ENCODE peak calls at places on chromosomes 13 and 19, in seven cellular contexts. One of them, this sample, is unnamed.

GRCh38 chr19:5397804-5398692 is 57.2 kb upstream of the ZNRF4 start:
- DNase-seq in heart left ventricle: no peak
- DNase-seq in fibroblast of mammary gland: no peak
- DNase-seq in esophagus muscularis mucosa: no peak
- DNase-seq in breast epithelium: no peak
- DNase-seq in AG09319: no peak
- DNase-seq in right atrium auricular region: no peak
- DNase-seq in this sample: no peak

GRCh38 chr13:43193789-43194188 is 170.4 kb downstream of the DNAJC15 start:
- DNase-seq in heart left ventricle: no peak
- DNase-seq in fibroblast of mammary gland: no peak
- DNase-seq in esophagus muscularis mucosa: no peak
- DNase-seq in breast epithelium: no peak
- DNase-seq in AG09319: no peak
- DNase-seq in right atrium auricular region: no peak
- DNase-seq in this sample: no peak

GRCh38 chr13:106533101-106533939 is 2.1 kb downstream of the EFNB2 start:
- DNase-seq in heart left ventricle: peak
- DNase-seq in fibroblast of mammary gland: peak
- DNase-seq in esophagus muscularis mucosa: no peak
- DNase-seq in breast epithelium: peak
- DNase-seq in AG09319: peak
- DNase-seq in right atrium auricular region: peak
- DNase-seq in this sample: no peak

GRCh38 chr19:40150170-40150569 is 41.1 kb upstream of the MAP3K10 start:
- DNase-seq in heart left ventricle: no peak
- DNase-seq in fibroblast of mammary gland: peak
- DNase-seq in esophagus muscularis mucosa: no peak
- DNase-seq in breast epithelium: no peak
- DNase-seq in AG09319: peak
- DNase-seq in right atrium auricular region: no peak
- DNase-seq in this sample: peak

GRCh38 chr19:11577451-11578341 is at the start of gene ACP5:
- DNase-seq in heart left ventricle: no peak
- DNase-seq in fibroblast of mammary gland: peak
- DNase-seq in esophagus muscularis mucosa: no peak
- DNase-seq in breast epithelium: no peak
- DNase-seq in AG09319: no peak
- DNase-seq in right atrium auricular region: no peak
- DNase-seq in this sample: no peak

GRCh38 chr19:55069137-55069858 is 6.3 kb upstream of the RDH13 start:
- DNase-seq in heart left ventricle: no peak
- DNase-seq in fibroblast of mammary gland: peak
- DNase-seq in esophagus muscularis mucosa: no peak
- DNase-seq in breast epithelium: peak
- DNase-seq in AG09319: no peak
- DNase-seq in right atrium auricular region: no peak
- DNase-seq in this sample: no peak

GRCh38 chr19:41452584-41453275 is 9.8 kb downstream of the ERICH4 start:
- DNase-seq in heart left ventricle: no peak
- DNase-seq in fibroblast of mammary gland: no peak
- DNase-seq in esophagus muscularis mucosa: no peak
- DNase-seq in breast epithelium: no peak
- DNase-seq in AG09319: no peak
- DNase-seq in right atrium auricular region: no peak
- DNase-seq in this sample: no peak

GRCh38 chr13:73341748-73342147 is 282.9 kb downstream of the KLF5 start:
- DNase-seq in heart left ventricle: no peak
- DNase-seq in fibroblast of mammary gland: peak
- DNase-seq in esophagus muscularis mucosa: no peak
- DNase-seq in breast epithelium: no peak
- DNase-seq in AG09319: no peak
- DNase-seq in right atrium auricular region: no peak
- DNase-seq in this sample: no peak

GRCh38 chr19:49441210-49441959 is at the start of gene SLC17A7:
- DNase-seq in heart left ventricle: peak
- DNase-seq in fibroblast of mammary gland: no peak
- DNase-seq in esophagus muscularis mucosa: no peak
- DNase-seq in breast epithelium: no peak
- DNase-seq in AG09319: no peak
- DNase-seq in right atrium auricular region: peak
- DNase-seq in this sample: no peak

GRCh38 chr13:37225414-37226047 is 120.1 kb upstream of the CSNK1A1L start:
- DNase-seq in heart left ventricle: no peak
- DNase-seq in fibroblast of mammary gland: peak
- DNase-seq in esophagus muscularis mucosa: no peak
- DNase-seq in breast epithelium: no peak
- DNase-seq in AG09319: no peak
- DNase-seq in right atrium auricular region: no peak
- DNase-seq in this sample: no peak

GRCh38 chr13:31629085-31629785 is 110.1 kb upstream of the RXFP2 start:
- DNase-seq in heart left ventricle: no peak
- DNase-seq in fibroblast of mammary gland: peak
- DNase-seq in esophagus muscularis mucosa: no peak
- DNase-seq in breast epithelium: no peak
- DNase-seq in AG09319: no peak
- DNase-seq in right atrium auricular region: no peak
- DNase-seq in this sample: no peak

GRCh38 chr19:5364674-5365073 is 24.1 kb upstream of the PTPRS start:
- DNase-seq in heart left ventricle: no peak
- DNase-seq in fibroblast of mammary gland: no peak
- DNase-seq in esophagus muscularis mucosa: no peak
- DNase-seq in breast epithelium: no peak
- DNase-seq in AG09319: no peak
- DNase-seq in right atrium auricular region: no peak
- DNase-seq in this sample: no peak

GRCh38 chr19:3340340-3340739 is 26.0 kb upstream of the NFIC start:
- DNase-seq in heart left ventricle: no peak
- DNase-seq in fibroblast of mammary gland: no peak
- DNase-seq in esophagus muscularis mucosa: no peak
- DNase-seq in breast epithelium: no peak
- DNase-seq in AG09319: no peak
- DNase-seq in right atrium auricular region: no peak
- DNase-seq in this sample: no peak

GRCh38 chr19:41223431-41224234 is 4.6 kb downstream of the AXL start:
- DNase-seq in heart left ventricle: no peak
- DNase-seq in fibroblast of mammary gland: peak
- DNase-seq in esophagus muscularis mucosa: no peak
- DNase-seq in breast epithelium: no peak
- DNase-seq in AG09319: no peak
- DNase-seq in right atrium auricular region: no peak
- DNase-seq in this sample: no peak

GRCh38 chr13:98571955-98572662 is 4.8 kb downstream of the STK24 start:
- DNase-seq in heart left ventricle: no peak
- DNase-seq in fibroblast of mammary gland: peak
- DNase-seq in esophagus muscularis mucosa: no peak
- DNase-seq in breast epithelium: no peak
- DNase-seq in AG09319: peak
- DNase-seq in right atrium auricular region: no peak
- DNase-seq in this sample: no peak

DNA sequence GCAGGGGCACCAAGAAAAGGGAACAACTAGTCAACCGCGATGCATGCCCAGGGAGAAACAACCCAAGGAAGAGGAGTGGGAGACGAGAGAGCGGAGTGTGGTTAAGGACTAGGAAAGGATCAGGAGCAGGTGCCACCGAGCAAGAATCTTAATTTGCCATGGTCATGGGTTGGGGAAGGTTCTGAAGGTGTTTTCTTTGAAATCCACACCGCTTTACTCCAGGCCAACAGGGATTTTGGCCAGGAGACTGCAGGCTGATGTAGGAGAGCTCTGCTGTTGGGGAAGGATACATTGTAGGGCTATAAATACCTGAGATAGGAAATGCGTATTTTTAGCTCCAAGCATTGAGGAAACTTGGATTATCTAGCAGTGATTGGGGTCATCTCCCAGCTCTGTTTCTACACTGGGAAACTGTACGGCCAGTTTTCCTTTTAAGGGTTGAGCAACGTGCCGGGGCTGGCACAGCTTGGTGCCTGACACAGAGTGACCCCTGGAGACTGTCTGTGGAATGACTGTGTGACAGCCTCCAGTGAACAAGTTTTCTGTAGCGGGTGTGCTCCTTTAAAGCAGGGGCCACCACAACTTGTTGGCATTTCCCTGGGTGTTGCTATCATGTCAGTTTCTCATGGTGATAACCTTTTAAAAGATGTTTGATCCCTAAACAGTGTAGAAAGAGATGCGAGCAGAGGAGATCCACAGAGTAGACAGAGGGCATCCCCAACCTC is 34.2 kb downstream of the ZNF536 start:
- DNase-seq in heart left ventricle: no peak
- DNase-seq in fibroblast of mammary gland: no peak
- DNase-seq in esophagus muscularis mucosa: peak
- DNase-seq in breast epithelium: no peak
- DNase-seq in AG09319: no peak
- DNase-seq in right atrium auricular region: no peak
- DNase-seq in this sample: no peak
- TF ChIP-seq CTCF in heart left ventricle: peak
- TF ChIP-seq CTCF in fibroblast of mammary gland: no peak
- TF ChIP-seq CTCF in esophagus muscularis mucosa: peak
- TF ChIP-seq CTCF in breast epithelium: no peak
- TF ChIP-seq CTCF in AG09319: peak
- TF ChIP-seq CTCF in right atrium auricular region: peak
- TF ChIP-seq CTCF in this sample: no peak

DNA sequence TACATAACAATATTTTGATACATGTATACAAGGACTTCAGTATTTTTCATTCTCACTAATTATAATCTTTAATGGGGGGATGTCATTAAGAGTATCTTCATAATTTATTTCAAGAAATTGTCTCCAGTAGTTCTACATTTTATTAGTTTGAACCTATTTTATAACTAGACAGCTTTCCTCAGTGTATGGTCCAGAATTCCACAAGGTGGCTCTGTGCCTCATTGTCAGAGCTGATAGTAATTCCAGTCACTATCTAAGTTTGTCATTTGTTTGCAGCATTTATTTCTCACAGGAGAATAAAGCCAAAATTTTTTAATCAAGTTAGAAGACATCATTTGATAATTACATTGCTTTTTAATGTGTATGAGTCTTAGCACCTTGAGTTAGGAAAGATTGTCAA is 1633.0 kb upstream of the PCDH20 start:
- DNase-seq in heart left ventricle: no peak
- DNase-seq in fibroblast of mammary gland: no peak
- DNase-seq in esophagus muscularis mucosa: no peak
- DNase-seq in breast epithelium: no peak
- DNase-seq in AG09319: no peak
- DNase-seq in right atrium auricular region: no peak
- DNase-seq in this sample: no peak
- TF ChIP-seq CTCF in heart left ventricle: no peak
- TF ChIP-seq CTCF in fibroblast of mammary gland: peak
- TF ChIP-seq CTCF in esophagus muscularis mucosa: no peak
- TF ChIP-seq CTCF in breast epithelium: no peak
- TF ChIP-seq CTCF in AG09319: peak
- TF ChIP-seq CTCF in right atrium auricular region: no peak
- TF ChIP-seq CTCF in this sample: no peak

GRCh38 chr13:20492036-20492435 is 33.6 kb downstream of the CRYL1 start:
- DNase-seq in heart left ventricle: no peak
- DNase-seq in fibroblast of mammary gland: peak
- DNase-seq in esophagus muscularis mucosa: no peak
- DNase-seq in breast epithelium: no peak
- DNase-seq in AG09319: no peak
- DNase-seq in right atrium auricular region: no peak
- DNase-seq in this sample: no peak

GRCh38 chr13:20495087-20496023 is 30.3 kb downstream of the CRYL1 start:
- DNase-seq in heart left ventricle: peak
- DNase-seq in fibroblast of mammary gland: peak
- DNase-seq in esophagus muscularis mucosa: no peak
- DNase-seq in breast epithelium: no peak
- DNase-seq in AG09319: peak
- DNase-seq in right atrium auricular region: peak
- DNase-seq in this sample: no peak

GRCh38 chr13:20489185-20489820 is 36.4 kb downstream of the CRYL1 start:
- DNase-seq in heart left ventricle: peak
- DNase-seq in fibroblast of mammary gland: peak
- DNase-seq in esophagus muscularis mucosa: no peak
- DNase-seq in breast epithelium: no peak
- DNase-seq in AG09319: no peak
- DNase-seq in right atrium auricular region: no peak
- DNase-seq in this sample: no peak

GRCh38 chr13:20494656-20495055 is 31.0 kb downstream of the CRYL1 start:
- DNase-seq in heart left ventricle: no peak
- DNase-seq in fibroblast of mammary gland: no peak
- DNase-seq in esophagus muscularis mucosa: no peak
- DNase-seq in breast epithelium: no peak
- DNase-seq in AG09319: no peak
- DNase-seq in right atrium auricular region: no peak
- DNase-seq in this sample: no peak

GRCh38 chr13:20492641-20493040 is 33.0 kb downstream of the CRYL1 start:
- DNase-seq in heart left ventricle: no peak
- DNase-seq in fibroblast of mammary gland: peak
- DNase-seq in esophagus muscularis mucosa: no peak
- DNase-seq in breast epithelium: no peak
- DNase-seq in AG09319: peak
- DNase-seq in right atrium auricular region: no peak
- DNase-seq in this sample: no peak
- TF ChIP-seq CTCF in heart left ventricle: no peak
- TF ChIP-seq CTCF in fibroblast of mammary gland: no peak
- TF ChIP-seq CTCF in esophagus muscularis mucosa: peak
- TF ChIP-seq CTCF in breast epithelium: no peak
- TF ChIP-seq CTCF in AG09319: peak
- TF ChIP-seq CTCF in right atrium auricular region: peak
- TF ChIP-seq CTCF in this sample: no peak

DNA sequence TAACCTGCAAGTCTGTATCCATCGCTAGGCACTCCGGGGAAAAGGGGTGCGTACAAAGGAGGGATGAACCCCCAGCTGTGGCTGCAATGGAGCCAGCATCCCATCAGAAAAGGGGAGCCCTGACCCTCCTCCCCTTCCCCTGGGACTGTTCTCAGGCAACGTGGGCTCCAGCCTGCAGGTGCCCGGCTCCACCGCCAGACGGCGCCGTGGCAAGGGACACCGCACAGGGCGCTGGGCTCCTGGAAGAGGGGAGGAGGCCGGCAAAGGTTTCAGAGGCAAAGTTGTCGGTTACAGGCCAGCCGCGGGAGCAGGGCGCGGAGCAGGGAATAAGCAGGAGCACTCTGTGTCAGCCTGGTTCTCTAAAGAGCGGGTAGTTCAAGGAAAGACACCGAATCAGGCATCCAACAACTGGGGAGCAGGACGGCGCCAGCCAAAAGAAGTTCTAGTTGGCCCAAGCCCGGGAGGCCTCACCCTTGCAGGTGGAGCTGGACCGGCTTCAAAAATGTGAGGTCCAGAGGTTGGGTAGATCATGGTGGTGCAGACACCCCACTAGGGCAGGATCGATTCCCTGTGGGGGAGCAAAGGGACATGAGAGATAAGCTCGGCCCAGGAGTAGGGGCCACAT is 53.0 kb upstream of the ATP12A start:
- DNase-seq in heart left ventricle: no peak
- DNase-seq in fibroblast of mammary gland: peak
- DNase-seq in esophagus muscularis mucosa: no peak
- DNase-seq in breast epithelium: no peak
- DNase-seq in AG09319: no peak
- DNase-seq in right atrium auricular region: no peak
- DNase-seq in this sample: no peak
- TF ChIP-seq CTCF in heart left ventricle: peak
- TF ChIP-seq CTCF in fibroblast of mammary gland: peak
- TF ChIP-seq CTCF in esophagus muscularis mucosa: peak
- TF ChIP-seq CTCF in breast epithelium: peak
- TF ChIP-seq CTCF in AG09319: peak
- TF ChIP-seq CTCF in right atrium auricular region: peak
- TF ChIP-seq CTCF in this sample: no peak